ENCODE peak calls at places on chromosomes 4 and X, in six cellular contexts. P is AG09309, U is uterus, G is AG10803, S is A549, L is BE2C. N is an unnamed sample.

GRCh38 chr4:53635697-53636483 is 44.6 kb upstream of the LNX1 start:
- DNase-seq in S (no peak), P (no peak), U (no peak), G (no peak), L (no peak), N (no peak)

GRCh38 chr4:185392156-185392555 is 3.6 kb downstream of the LRP2BP start:
- DNase-seq in S (no peak), L (no peak), G (no peak), P (no peak), U (no peak), N (no peak)

GRCh38 chrX:18702362-18703195 is 4.9 kb upstream of the PPEF1 start:
- DNase-seq in L (no peak), U (no peak), S (peak), G (no peak), P (no peak), N (peak)

GRCh38 chrX:111869639-111870034 is 6.3 kb upstream of the TRPC5OS start:
- DNase-seq in P (peak), L (peak), S (peak), G (peak), U (no peak), N (peak)

GRCh38 chr4:184473515-184474260 is 662 bp downstream of the IRF2 start:
- DNase-seq in U (peak), G (peak), L (peak), P (no peak), S (peak), N (no peak)

GRCh38 chr4:84456157-84456556 is 42.9 kb downstream of the NKX6-1 start:
- DNase-seq in P (no peak), U (no peak), G (no peak), L (no peak), S (no peak), N (no peak)

GRCh38 chr4:26076896-26077295 is 162.9 kb downstream of the SMIM20 start:
- DNase-seq in U (no peak), P (no peak), L (no peak), S (no peak), G (peak), N (no peak)

GRCh38 chr4:47686294-47686872 is 151.5 kb downstream of the CORIN start:
- DNase-seq in G (peak), P (no peak), L (peak), S (peak), U (peak), N (no peak)

GRCh38 chr4:86155766-86156165 is 204.1 kb downstream of the MAPK10 start:
- DNase-seq in S (no peak), L (no peak), U (no peak), P (no peak), G (no peak), N (no peak)

GRCh38 chr4:36053931-36054330 is 190.4 kb downstream of the ARAP2 start:
- DNase-seq in S (no peak), L (no peak), U (no peak), G (no peak), P (no peak), N (peak)

GRCh38 chr4:3041192-3042142 is 32.9 kb downstream of the HTT-AS start:
- DNase-seq in S (no peak), P (no peak), U (peak), L (peak), G (peak), N (no peak)

GRCh38 chrX:45851434-45851991 is 650.8 kb upstream of the DIPK2B start:
- DNase-seq in L (no peak), U (peak), P (no peak), G (peak), S (peak), N (no peak)

GRCh38 chr4:85398276-85398675 is 76.7 kb upstream of the ARHGAP24 start:
- DNase-seq in S (no peak), U (peak), G (peak), P (no peak), L (no peak), N (peak)

GRCh38 chr4:36243355-36244256 is 708 bp downstream of the ARAP2 start:
- DNase-seq in S (peak), P (no peak), U (peak), G (no peak), L (no peak), N (no peak)

GRCh38 chrX:39726810-39727209 is 370.9 kb downstream of the BCOR start:
- DNase-seq in L (peak), P (no peak), U (peak), G (peak), S (no peak), N (no peak)

GRCh38 chr4:147361726-147362125 is 119.2 kb upstream of the EDNRA start:
- DNase-seq in L (peak), U (peak), S (peak), P (peak), G (peak), N (peak)

GRCh38 chr4:19224820-19225219 is 1026.9 kb upstream of the SLIT2 start:
- DNase-seq in P (peak), L (no peak), S (peak), G (peak), U (no peak), N (peak)

GRCh38 chr4:87219648-87220093 is 747 bp downstream of the KLHL8 start:
- DNase-seq in L (peak), G (peak), U (peak), P (no peak), S (peak), N (no peak)

GRCh38 chrX:138765061-138765460 is 53.5 kb upstream of the FGF13 start:
- DNase-seq in S (no peak), G (peak), U (no peak), L (no peak), P (no peak), N (peak)

GRCh38 chr4:86401826-86402225 is 42.0 kb upstream of the MAPK10 start:
- DNase-seq in L (no peak), G (no peak), P (no peak), S (no peak), U (no peak), N (no peak)

GRCh38 chr4:11297627-11298026 is 131.1 kb downstream of the HS3ST1 start:
- DNase-seq in L (no peak), P (no peak), S (no peak), U (no peak), G (no peak), N (no peak)

GRCh38 chr4:146407257-146407656 is 114.5 kb downstream of the SLC10A7 start:
- DNase-seq in S (no peak), L (no peak), U (no peak), G (no peak), P (no peak), N (no peak)

GRCh38 chr4:6474053-6474568 is 1.7 kb upstream of the PPP2R2C start:
- DNase-seq in U (no peak), L (peak), G (no peak), S (peak), P (no peak), N (no peak)

GRCh38 chr4:67207941-67208441 is 337.3 kb downstream of the CENPC start:
- DNase-seq in L (no peak), P (no peak), U (no peak), G (no peak), S (no peak), N (no peak)

GRCh38 chr4:27098034-27098433 is 237.4 kb downstream of the STIM2 start:
- DNase-seq in S (no peak), G (no peak), P (no peak), U (no peak), L (no peak), N (no peak)

GRCh38 chrX:18961686-18962085 is 22.2 kb downstream of the PHKA2 start:
- DNase-seq in S (no peak), L (no peak), U (no peak), G (peak), P (no peak), N (no peak)

GRCh38 chrX:131801066-131801465 is 222.0 kb upstream of the STK26 start:
- DNase-seq in G (no peak), L (no peak), U (no peak), S (no peak), P (no peak), N (no peak)

GRCh38 chrX:109920868-109921267 is 82.0 kb upstream of the TMEM164 start:
- DNase-seq in L (no peak), U (no peak), S (no peak), P (no peak), G (no peak), N (no peak)

GRCh38 chr4:911871-912490 is 20.1 kb downstream of the GAK start:
- DNase-seq in S (no peak), G (no peak), L (no peak), U (no peak), P (no peak), N (no peak)

GRCh38 chr4:52299120-52299519 is 248.0 kb downstream of the SPATA18 start:
- DNase-seq in P (no peak), S (no peak), L (no peak), G (peak), U (no peak), N (no peak)

GRCh38 chr4:23135792-23136645 is 443.3 kb downstream of the GBA3 start:
- DNase-seq in L (peak), G (peak), S (peak), U (no peak), P (no peak), N (peak)

GRCh38 chrX:69759921-69760625 is 144.2 kb downstream of the EDA start:
- DNase-seq in G (no peak), L (no peak), U (no peak), S (no peak), P (no peak), N (no peak)

GRCh38 chrX:123625477-123625876 is 107.4 kb downstream of the THOC2 start:
- DNase-seq in P (no peak), L (no peak), U (no peak), S (no peak), G (no peak), N (no peak)

GRCh38 chrX:38066934-38067333 is 60.6 kb downstream of the SYTL5 start:
- DNase-seq in S (no peak), G (no peak), P (no peak), L (no peak), U (no peak), N (no peak)

GRCh38 chr4:74623041-74623440 is 171.3 kb downstream of the BTC start:
- DNase-seq in U (no peak), P (no peak), G (peak), S (peak), L (peak), N (peak)

GRCh38 chr4:70728096-70728495 is 6.3 kb downstream of the RUFY3 start:
- DNase-seq in S (no peak), P (no peak), G (no peak), L (no peak), U (no peak), N (no peak)

GRCh38 chr4:74377714-74378113 is 12.8 kb downstream of the EREG start:
- DNase-seq in L (no peak), G (no peak), S (no peak), P (no peak), U (no peak), N (no peak)

GRCh38 chrX:103107836-103108235 is 14.9 kb upstream of the NXF3 start:
- DNase-seq in G (no peak), P (peak), L (no peak), S (no peak), U (no peak), N (no peak)

GRCh38 chr4:87971866-87972265 is 3.6 kb upstream of the SPP1 start:
- DNase-seq in S (no peak), U (no peak), L (no peak), G (no peak), P (no peak), N (no peak)

GRCh38 chr4:82388405-82388804 is 14.6 kb upstream of the HNRNPD start:
- DNase-seq in L (no peak), P (no peak), S (no peak), U (no peak), G (no peak), N (no peak)
- TF ChIP-seq CTCF in L (peak), P (no peak), S (no peak), U (no peak), G (no peak), N (no peak)

DNA sequence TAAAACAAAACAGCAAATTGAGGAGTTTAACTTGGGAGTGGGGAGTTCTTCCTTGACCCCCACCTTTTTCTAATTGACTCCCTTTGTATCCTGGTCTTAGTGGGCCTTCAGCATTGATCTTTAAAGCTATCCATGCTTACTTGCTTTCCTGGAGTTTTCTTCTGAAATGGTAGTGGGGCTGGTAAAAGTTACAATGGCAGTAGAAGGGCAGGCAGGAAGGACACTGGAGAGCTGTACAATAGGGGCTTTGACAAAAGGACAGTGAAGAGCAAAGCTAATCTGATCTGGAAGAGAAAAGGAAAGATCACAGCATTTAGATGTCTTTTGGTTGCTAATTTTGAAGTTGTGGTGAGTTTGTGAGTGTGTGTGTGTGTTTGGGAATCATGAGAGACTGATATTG is 111.5 kb downstream of the MID1 start:
- DNase-seq in P (no peak), G (no peak), S (no peak), U (no peak), L (no peak), N (no peak)
- H3K4me3 ChIP-seq in P (no peak), G (no peak), S (no peak), U (no peak), L (no peak), N (no peak)

DNA sequence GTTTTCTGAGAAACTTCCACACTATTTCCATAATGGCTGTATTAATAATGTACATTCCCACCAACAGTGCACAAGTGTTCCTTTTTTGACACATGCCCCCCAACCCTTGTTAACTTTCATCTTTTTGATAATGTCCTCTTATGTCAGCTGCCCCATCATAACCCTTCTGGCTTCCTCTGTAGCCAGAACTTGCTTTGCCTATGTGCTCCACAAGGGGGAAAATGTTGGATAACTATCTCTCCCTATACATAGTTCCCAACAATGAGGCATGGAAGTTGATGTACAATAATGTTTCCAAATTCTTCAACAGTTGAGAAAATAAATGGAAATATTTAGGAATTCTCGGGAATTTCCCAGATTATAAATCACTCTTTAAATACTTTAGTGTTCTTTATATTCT is 142.9 kb downstream of the ASB9 start:
- DNase-seq in S (no peak), P (no peak), U (no peak), L (no peak), G (no peak), N (no peak)
- TF ChIP-seq CTCF in S (no peak), P (peak), U (no peak), L (no peak), G (no peak), N (peak)

GRCh38 chr4:30716671-30717207 is 3.4 kb upstream of the PCDH7 start:
- DNase-seq in P (no peak), S (no peak), G (no peak), L (peak), U (no peak), N (no peak)
- H3K4me3 ChIP-seq in P (peak), S (peak), G (peak), L (peak), U (peak), N (peak)

GRCh38 chr4:5045099-5045498 is 6.2 kb upstream of the STK32B start:
- DNase-seq in G (peak), U (no peak), P (no peak), S (no peak), L (no peak), N (peak)
- TF ChIP-seq CTCF in G (no peak), U (no peak), P (no peak), S (no peak), L (no peak), N (no peak)

N was measured in astrocyte of the cerebellum.